ENCODE peak calls at places on chromosome 10, in four cellular contexts. K is dorsolateral prefrontal cortex, U is tibial artery, T is esophagus muscularis mucosa. X is an unnamed sample.

GRCh38 chr10:45265995-45266394 is 49.4 kb downstream of the OR13A1 start:
- DNase-seq in K (no peak), U (no peak), T (no peak), X (no peak)

GRCh38 chr10:80136134-80136571 is 3.6 kb downstream of the PLAC9 start:
- DNase-seq in K (no peak), U (peak; percentile 97), T (no peak), X (peak; percentile 58)

GRCh38 chr10:25633542-25633941 is 300.5 kb upstream of the MYO3A start:
- DNase-seq in K (no peak), U (no peak), T (no peak), X (no peak)

GRCh38 chr10:86976362-86977056 is 8.2 kb downstream of the ADIRF start:
- DNase-seq in K (no peak), U (no peak), T (no peak), X (no peak)

GRCh38 chr10:51034769-51035168 is 39.5 kb upstream of the PRKG1 start:
- DNase-seq in K (no peak), U (no peak), T (no peak), X (no peak)

GRCh38 chr10:78462728-78463228 is 429.1 kb downstream of the RPS24 start:
- DNase-seq in K (no peak), U (no peak), T (no peak), X (peak; percentile 6)

GRCh38 chr10:95334793-95335120 is 44.0 kb upstream of the PDLIM1 start:
- DNase-seq in K (no peak), U (no peak), T (no peak), X (no peak)

GRCh38 chr10:3321123-3321522 is 148.5 kb upstream of the PITRM1 start:
- DNase-seq in K (no peak), U (no peak), T (no peak), X (no peak)

GRCh38 chr10:120824864-120825263 is 26.3 kb upstream of the WDR11 start:
- DNase-seq in K (peak; percentile 15), U (no peak), T (no peak), X (no peak)

GRCh38 chr10:35042783-35043182 is 47.4 kb downstream of the CUL2 start:
- DNase-seq in K (no peak), U (no peak), T (no peak), X (no peak)

GRCh38 chr10:114492351-114493037 is 88.2 kb upstream of the AFAP1L2 start:
- DNase-seq in K (no peak), U (no peak), T (no peak), X (no peak)

GRCh38 chr10:117745301-117745700 is 202.8 kb downstream of the EMX2 start:
- DNase-seq in K (no peak), U (no peak), T (no peak), X (no peak)

GRCh38 chr10:16192337-16192736 is 244.5 kb upstream of the PTER start:
- DNase-seq in K (no peak), U (no peak), T (peak; percentile 64), X (no peak)

GRCh38 chr10:76080991-76081390 is 649.6 kb downstream of the LRMDA start:
- DNase-seq in K (no peak), U (no peak), T (no peak), X (peak; percentile 29)

GRCh38 chr10:96025566-96025965 is 17.8 kb upstream of the CCNJ start:
- DNase-seq in K (no peak), U (no peak), T (no peak), X (peak; percentile 28)

GRCh38 chr10:60208676-60209269 is 180.9 kb downstream of the ANK3 start:
- DNase-seq in K (no peak), U (no peak), T (no peak), X (no peak)

GRCh38 chr10:24552346-24553016 is 171.2 kb downstream of the ARHGAP21 start:
- DNase-seq in K (no peak), U (no peak), T (peak; percentile 86), X (no peak)

GRCh38 chr10:43127447-43127846 is 10.8 kb upstream of the CSGALNACT2 start:
- DNase-seq in K (no peak), U (no peak), T (peak; percentile 45), X (no peak)

GRCh38 chr10:110872145-110872983 is 636 bp downstream of the PDCD4 start:
- DNase-seq in K (peak; percentile 62), U (peak; percentile 86), T (no peak), X (peak; percentile 85)

GRCh38 chr10:132716691-132717490 is 69.1 kb downstream of the NKX6-2 start:
- DNase-seq in K (no peak), U (peak; percentile 56), T (no peak), X (no peak)

GRCh38 chr10:125117941-125118630 is 42.3 kb downstream of the CTBP2 start:
- DNase-seq in K (no peak), U (peak; percentile 84), T (no peak), X (no peak)

GRCh38 chr10:6047847-6048246 is 14.3 kb downstream of the IL2RA start:
- DNase-seq in K (no peak), U (peak; percentile 28), T (peak; percentile 72), X (no peak)
- H3K27ac ChIP-seq in K (no peak overlapping the region), U (no peak overlapping the region), T (no peak overlapping the region), X (no peak overlapping the region)

DNA sequence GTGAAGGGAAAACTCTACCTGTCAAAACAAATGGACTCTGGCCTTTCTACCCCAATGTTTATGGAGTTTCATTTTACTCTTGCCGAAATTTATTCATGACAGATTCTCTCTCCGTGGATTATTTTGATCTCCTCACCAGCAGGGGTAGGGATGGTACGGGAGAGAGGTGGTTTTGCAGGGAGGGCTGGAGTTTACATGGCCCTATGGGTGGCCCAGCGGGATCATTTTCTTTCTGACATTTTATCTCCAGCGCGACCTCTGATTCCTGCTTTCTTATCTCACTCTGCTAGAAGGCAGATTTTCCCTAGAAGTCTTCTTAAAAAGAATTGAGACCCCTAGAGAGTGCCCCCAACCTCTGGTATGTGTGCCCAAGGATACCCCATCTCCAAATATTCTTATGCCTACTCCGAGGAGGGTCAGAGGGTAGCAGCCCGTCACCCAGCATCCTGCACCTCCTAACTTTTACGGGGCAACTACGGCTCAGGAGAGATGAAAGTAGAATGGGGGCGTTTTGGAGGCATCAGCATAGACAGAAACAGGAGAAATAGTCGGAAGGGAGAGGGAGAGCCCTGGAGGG is 10.1 kb upstream of the GATA3 start:
- DNase-seq in K (no peak), U (no peak), T (no peak), X (no peak)
- H3K27me3 ChIP-seq in K (peaks cover 40% of the 10 kb centered on the region), U (peaks cover under 1% of the 10 kb centered on the region), T (peaks cover 100% of the 10 kb centered on the region), X (peaks cover 93% of the 10 kb centered on the region)

GRCh38 chr10:18397886-18398285 is 253.5 kb downstream of the NSUN6 start:
- DNase-seq in K (no peak), U (no peak), T (no peak), X (no peak)
- H3K27ac ChIP-seq in K (no peak overlapping the region), U (no peak overlapping the region), T (no peak overlapping the region), X (no peak overlapping the region)

GRCh38 chr10:8056891-8057331 is 2.4 kb downstream of the GATA3 start:
- DNase-seq in K (no peak), U (no peak), T (no peak), X (no peak)

GRCh38 chr10:8060010-8060703 is 5.7 kb downstream of the GATA3 start:
- DNase-seq in K (no peak), U (no peak), T (no peak), X (no peak)

GRCh38 chr10:8057636-8058273 is 3.3 kb downstream of the GATA3 start:
- DNase-seq in K (no peak), U (no peak), T (no peak), X (no peak)

GRCh38 chr10:8059191-8059936 is 4.9 kb downstream of the GATA3 start:
- DNase-seq in K (no peak), U (no peak), T (no peak), X (no peak)

DNA sequence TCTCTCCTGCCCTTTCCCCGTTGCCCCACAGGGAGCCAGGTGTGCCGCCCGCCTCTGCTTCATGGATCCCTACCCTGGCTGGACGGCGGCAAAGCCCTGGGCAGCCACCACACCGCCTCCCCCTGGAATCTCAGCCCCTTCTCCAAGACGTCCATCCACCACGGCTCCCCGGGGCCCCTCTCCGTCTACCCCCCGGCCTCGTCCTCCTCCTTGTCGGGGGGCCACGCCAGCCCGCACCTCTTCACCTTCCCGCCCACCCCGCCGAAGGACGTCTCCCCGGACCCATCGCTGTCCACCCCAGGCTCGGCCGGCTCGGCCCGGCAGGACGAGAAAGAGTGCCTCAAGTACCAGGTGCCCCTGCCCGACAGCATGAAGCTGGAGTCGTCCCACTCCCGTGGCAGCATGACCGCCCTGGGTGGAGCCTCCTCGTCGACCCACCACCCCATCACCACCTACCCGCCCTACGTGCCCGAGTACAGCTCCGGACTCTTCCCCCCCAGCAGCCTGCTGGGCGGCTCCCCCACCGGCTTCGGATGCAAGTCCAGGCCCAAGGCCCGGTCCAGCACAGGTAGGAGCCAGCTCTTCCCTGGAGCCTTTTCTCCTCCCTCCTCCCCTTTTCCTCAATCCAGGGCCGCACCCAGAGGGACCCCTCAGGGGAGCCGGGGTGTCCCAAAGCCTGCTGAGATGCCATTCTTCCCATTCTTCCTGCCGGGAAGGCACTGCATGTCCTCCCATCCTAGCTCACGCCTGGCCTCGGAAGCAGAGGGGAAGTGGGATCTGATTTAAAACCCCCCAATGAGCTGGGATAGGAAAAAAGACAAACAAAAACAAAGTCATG is 4.0 kb downstream of the GATA3 start:
- DNase-seq in K (no peak), U (no peak), T (no peak), X (no peak)
- H3K27me3 ChIP-seq in K (peaks cover 55% of the 10 kb centered on the region), U (no peaks in the 10 kb centered on the region), T (peaks cover 98% of the 10 kb centered on the region), X (peaks cover 75% of the 10 kb centered on the region)

DNA sequence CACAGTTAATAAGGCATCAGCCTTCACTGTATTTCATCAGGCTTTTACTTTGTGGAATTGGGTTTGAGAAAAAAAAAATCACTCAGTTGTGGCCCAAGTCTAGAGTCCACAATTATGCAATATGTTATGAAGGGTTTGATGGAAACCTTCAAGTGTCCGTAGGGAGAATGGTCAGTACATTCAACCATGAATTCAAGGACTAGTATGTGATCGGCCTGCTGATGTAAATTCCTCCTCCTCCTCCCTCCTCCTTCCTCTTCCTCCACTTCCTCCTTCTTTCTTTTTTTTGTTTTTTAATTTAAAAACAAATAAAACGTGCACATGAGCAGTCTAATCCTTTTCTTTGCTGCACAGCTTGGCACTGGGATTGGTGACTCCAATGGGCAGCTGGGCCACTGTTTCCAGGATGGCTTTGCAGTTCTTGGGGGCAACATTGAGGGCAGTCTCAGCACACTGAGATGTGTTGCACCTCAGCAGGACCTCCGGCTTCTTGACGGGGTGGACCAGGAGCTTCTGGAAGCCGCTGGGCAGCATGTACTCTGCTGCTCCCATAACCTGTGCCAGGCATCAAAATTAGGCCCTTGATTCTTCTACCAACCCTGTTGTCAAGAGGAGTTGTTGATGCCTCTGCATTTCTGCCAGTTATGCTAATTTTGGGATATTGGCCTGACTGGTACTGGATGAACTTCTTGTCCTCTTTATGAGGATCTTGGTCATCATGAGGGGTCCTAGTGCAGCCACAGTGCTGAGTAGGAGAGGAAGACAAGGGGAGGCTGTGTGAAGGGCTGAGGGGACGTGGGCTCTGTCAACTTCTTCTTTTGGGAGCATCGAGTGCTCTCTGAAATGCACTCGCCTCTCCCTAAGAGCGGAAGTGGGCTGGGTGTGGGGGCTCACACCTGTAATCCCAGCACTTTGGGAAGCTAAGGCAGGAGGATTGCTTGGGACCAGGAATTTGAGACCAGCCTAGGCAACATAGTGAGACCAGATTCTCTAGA is 9.3 kb upstream of the IL2RA start:
- DNase-seq in K (no peak), U (peak; percentile 37), T (no peak), X (no peak)
- H3K27ac ChIP-seq in K (peak overlapping the region; percentile 66), U (no peak overlapping the region), T (no peak overlapping the region), X (no peak overlapping the region)

DNA sequence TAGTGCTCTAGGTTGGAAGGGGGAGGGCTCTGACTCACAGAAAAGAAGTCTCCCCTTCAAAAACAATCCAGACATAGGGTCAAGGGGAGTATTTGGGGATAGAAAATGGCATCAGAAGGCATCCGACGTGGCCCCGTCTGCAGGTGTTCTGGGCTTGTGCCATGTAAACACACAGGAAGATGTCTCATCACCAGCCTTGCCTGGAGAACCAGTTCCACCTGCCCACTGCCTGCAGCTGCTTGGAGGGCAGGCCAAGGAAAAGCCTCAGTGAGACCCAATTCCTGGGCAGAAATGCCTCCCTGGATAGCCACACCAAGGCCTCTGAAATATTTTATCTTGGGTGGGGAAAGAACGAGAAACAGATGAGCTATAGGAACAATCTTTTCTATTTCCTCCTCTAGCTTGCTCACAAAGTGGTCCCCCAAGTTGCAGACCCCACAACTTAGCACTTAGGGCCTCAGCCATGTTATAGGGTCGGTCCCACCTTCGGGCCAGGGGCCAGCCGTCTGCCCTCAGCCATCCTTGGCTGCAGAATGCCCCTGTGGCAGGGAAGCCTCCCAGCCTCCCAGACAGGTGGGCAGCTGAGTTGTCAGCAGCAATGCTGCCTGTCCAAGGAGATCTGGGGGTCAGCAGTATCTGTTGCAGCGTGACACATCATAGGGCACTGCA is 54.3 kb upstream of the ECHDC3 start:
- DNase-seq in K (no peak), U (no peak), T (no peak), X (no peak)
- H3K27me3 ChIP-seq in K (no peaks in the 10 kb centered on the region), U (no peaks in the 10 kb centered on the region), T (no peaks in the 10 kb centered on the region), X (no peaks in the 10 kb centered on the region)